ENCODE peak calls at places on chromosomes 13 and 19, in six cellular contexts. Y, K, M, E, G and R are unnamed samples. For H3K4me1, the result is how much of the 10 kb centered on the place peaks cover.

GRCh38 chr13:96093296-96094006 is 3.5 kb downstream of the HS6ST3 start:
- DNase-seq in Y (no peak), E (no peak), M (no peak), K (no peak), G (no peak), R (no peak)

GRCh38 chr13:99133230-99133629 is 67.4 kb upstream of the UBAC2 start:
- DNase-seq in G (no peak), Y (no peak), M (no peak), E (no peak), K (no peak), R (no peak)

GRCh38 chr13:111993701-111994100 is 73.2 kb upstream of the SOX1 start:
- DNase-seq in Y (no peak), M (no peak), K (no peak), G (no peak), E (no peak), R (no peak)

GRCh38 chr13:91398413-91399188 is at the start of gene GPC5:
- DNase-seq in M (peak), Y (peak), K (peak), G (peak), E (peak), R (peak)

GRCh38 chr19:23804676-23805075 is 46.0 kb upstream of the ZNF681 start:
- DNase-seq in M (no peak), K (no peak), Y (no peak), E (no peak), G (no peak), R (no peak)

GRCh38 chr19:10214784-10215183 is 16.3 kb downstream of the S1PR2 start:
- DNase-seq in Y (no peak), E (no peak), G (no peak), M (no peak), K (no peak), R (no peak)

GRCh38 chr19:12330340-12330739 is 3.1 kb downstream of the ZNF563 start:
- DNase-seq in K (no peak), G (no peak), E (no peak), M (no peak), Y (no peak), R (no peak)

GRCh38 chr19:46381746-46382345 is 31.5 kb downstream of the CCDC8 start:
- DNase-seq in G (no peak), M (no peak), Y (no peak), E (no peak), K (no peak), R (no peak)

GRCh38 chr19:4554717-4555116 is 4.8 kb downstream of the SEMA6B start:
- DNase-seq in E (no peak), G (no peak), Y (no peak), M (no peak), K (no peak), R (no peak)

GRCh38 chr19:42178791-42179500 is 38.5 kb downstream of the DEDD2 start:
- DNase-seq in Y (no peak), E (no peak), G (no peak), K (no peak), M (no peak), R (no peak)

GRCh38 chr19:38059897-38060296 is 152.9 kb downstream of the SIPA1L3 start:
- DNase-seq in K (no peak), G (no peak), E (no peak), Y (no peak), M (no peak), R (no peak)

GRCh38 chr13:113862766-113863510 is 938 bp downstream of the GAS6 start:
- DNase-seq in Y (peak), M (no peak), G (peak), E (no peak), K (no peak), R (no peak)

GRCh38 chr13:90448466-90449037 is 898.9 kb upstream of the MIR17HG start:
- DNase-seq in Y (no peak), K (no peak), G (no peak), E (no peak), M (no peak), R (no peak)

DNA sequence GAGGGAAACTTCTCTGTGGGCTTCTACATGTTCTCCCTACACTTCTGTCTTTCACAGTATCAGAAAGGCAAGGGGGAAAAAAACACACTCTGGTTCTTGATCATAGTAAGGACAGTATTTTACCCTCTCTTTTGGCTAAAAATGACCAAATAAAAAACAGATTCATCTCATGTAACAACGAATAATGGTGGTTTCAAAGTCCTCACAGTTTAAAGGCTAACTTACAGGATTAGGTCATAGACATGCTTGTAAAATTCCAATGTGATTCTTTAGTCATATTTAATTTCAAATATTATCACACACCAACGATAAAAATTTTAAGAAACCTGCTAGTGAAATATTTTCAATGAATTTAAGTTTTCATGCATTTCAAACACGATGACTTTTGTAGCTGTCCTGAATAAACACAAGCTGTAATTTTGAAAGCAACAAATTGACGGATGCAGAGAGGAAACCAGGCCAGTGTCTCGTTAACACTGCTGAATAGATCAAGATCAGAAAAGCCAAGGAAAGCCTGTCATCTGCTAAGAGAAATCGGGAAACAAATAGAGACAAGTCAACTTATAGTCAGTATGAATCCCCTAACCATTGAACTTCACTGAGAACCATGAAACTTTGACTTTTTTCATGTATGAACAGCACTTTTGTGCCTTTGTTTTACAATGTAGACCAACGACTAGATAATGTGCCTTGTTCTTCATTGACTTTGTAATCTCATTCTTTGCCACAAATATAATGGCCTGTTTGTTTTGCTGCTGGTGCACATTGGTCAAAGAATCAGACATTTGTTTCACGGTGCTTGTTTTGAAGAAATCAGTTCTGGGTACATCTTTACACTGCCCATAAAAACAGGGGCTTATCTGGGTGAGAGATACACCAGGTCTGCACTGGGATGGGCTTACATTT is 22.0 kb downstream of the MBNL2 start:
- DNase-seq in M (no peak), K (no peak), E (no peak), G (no peak), Y (no peak), R (no peak)
- H3K4me1 ChIP-seq in M (under half), K (under half), E (under half), G (half or more), Y (half or more), R (half or more)

GRCh38 chr19:30546332-30546731 is 174.1 kb downstream of the ZNF536 start:
- DNase-seq in E (no peak), Y (no peak), K (no peak), G (no peak), M (no peak), R (no peak)
- H3K4me3 ChIP-seq in E (no peak), Y (no peak), K (no peak), G (no peak), M (no peak), R (no peak)

GRCh38 chr13:92966341-92966740 is 260.3 kb upstream of the GPC6 start:
- DNase-seq in G (no peak), M (no peak), E (no peak), K (no peak), Y (no peak), R (no peak)
- H3K4me1 ChIP-seq in G (under half), M (under half), E (under half), K (under half), Y (under half), R (under half)

GRCh38 chr19:918481-919156 is 1.5 kb downstream of the KISS1R start:
- DNase-seq in G (no peak), Y (no peak), M (no peak), E (no peak), K (no peak), R (no peak)

GRCh38 chr19:917323-918151 is at the start of gene KISS1R:
- DNase-seq in M (no peak), G (no peak), E (no peak), Y (no peak), K (no peak), R (no peak)

GRCh38 chr19:918152-918437 is 962 bp downstream of the KISS1R start:
- DNase-seq in E (no peak), K (no peak), M (no peak), G (no peak), Y (no peak), R (no peak)

GRCh38 chr19:919157-920050 is 2.3 kb downstream of the KISS1R start:
- DNase-seq in E (no peak), Y (no peak), M (no peak), G (no peak), K (no peak), R (no peak)

GRCh38 chr19:920051-920857 is 3.1 kb downstream of the KISS1R start:
- DNase-seq in K (no peak), Y (no peak), E (peak), G (no peak), M (peak), R (no peak)
- H3K4me3 ChIP-seq in K (no peak), Y (no peak), E (no peak), G (peak), M (peak), R (peak)

GRCh38 chr19:47663911-47664771 is 49.1 kb upstream of the EHD2 start:
- DNase-seq in Y (peak), K (peak), E (peak), G (peak), M (no peak), R (peak)

GRCh38 chr19:47661571-47661970 is 51.7 kb upstream of the EHD2 start:
- DNase-seq in K (no peak), Y (no peak), G (peak), M (no peak), E (no peak), R (no peak)

GRCh38 chr19:47660435-47660832 is 51.5 kb downstream of the BICRA start:
- DNase-seq in K (no peak), G (peak), Y (peak), E (no peak), M (no peak), R (no peak)

GRCh38 chr19:47661161-47661560 is 52.1 kb upstream of the EHD2 start:
- DNase-seq in Y (peak), K (no peak), M (no peak), E (no peak), G (peak), R (no peak)

GRCh38 chr19:47663435-47663910 is 49.7 kb upstream of the EHD2 start:
- DNase-seq in Y (no peak), K (no peak), E (peak), M (no peak), G (no peak), R (no peak)
- H3K4me1 ChIP-seq in Y (half or more), K (under half), E (under half), M (under half), G (half or more), R (half or more)

GRCh38 chr19:7922841-7923205 is 2.7 kb downstream of the SNAPC2 start:
- DNase-seq in Y (no peak), E (no peak), M (no peak), K (no peak), G (no peak), R (no peak)

GRCh38 chr19:7919681-7920519 is at the start of gene SNAPC2:
- DNase-seq in K (peak), M (peak), Y (peak), E (peak), G (peak), R (peak)

GRCh38 chr19:7921955-7922840 is 2.1 kb downstream of the SNAPC2 start:
- DNase-seq in E (no peak), Y (no peak), G (peak), M (no peak), K (no peak), R (no peak)

GRCh38 chr19:7920520-7921301 is 573 bp downstream of the SNAPC2 start:
- DNase-seq in G (peak), E (peak), M (peak), Y (peak), K (peak), R (peak)

GRCh38 chr19:7921302-7921954 is 1.3 kb downstream of the SNAPC2 start:
- DNase-seq in E (no peak), M (no peak), K (no peak), G (peak), Y (no peak), R (no peak)
- H3K4me3 ChIP-seq in E (peak), M (peak), K (peak), G (peak), Y (no peak), R (peak)